ENCODE peak calls at places on chromosomes 12 and 14, in eight cellular contexts. S, C, Q, A, F, L, V and P are unnamed samples.
A peak's percentile ranks its signal among the peaks of the same experiment; 100 is the strongest.

GRCh38 chr12:2642176-2642892 is 152.4 kb upstream of the FKBP4 start:
- DNase-seq in S (no peak), C (no peak), Q (no peak), A (no peak), F (peak; percentile 0), L (peak; percentile 23), V (no peak), P (peak; percentile 21)

GRCh38 chr14:49768301-49769121 is 558 bp downstream of the KLHDC2 start:
- DNase-seq in S (no peak), C (peak; percentile 82), Q (peak; percentile 54), A (no peak), F (peak; percentile 55), L (peak; percentile 80), V (peak; percentile 39), P (peak; percentile 70)

GRCh38 chr12:633731-634130 is 29.5 kb downstream of the NINJ2 start:
- DNase-seq in S (no peak), C (no peak), Q (no peak), A (no peak), F (no peak), L (no peak), V (no peak), P (no peak)

GRCh38 chr12:37547611-37548010 is 769.0 kb upstream of the ALG10B start:
- DNase-seq in S (no peak), C (no peak), Q (no peak), A (no peak), F (no peak), L (peak; percentile 26), V (no peak), P (no peak)

GRCh38 chr14:77782202-77782601 is 17.7 kb upstream of the ADCK1 start:
- DNase-seq in S (no peak), C (no peak), Q (no peak), A (no peak), F (no peak), L (no peak), V (no peak), P (no peak)

GRCh38 chr12:103955811-103956514 is 9.7 kb upstream of the TDG start:
- DNase-seq in S (no peak), C (peak; percentile 20), Q (peak; percentile 17), A (no peak), F (no peak), L (no peak), V (no peak), P (no peak)

GRCh38 chr14:54712371-54712998 is 145.6 kb downstream of the SAMD4A start:
- DNase-seq in S (no peak), C (peak; percentile 44), Q (no peak), A (no peak), F (no peak), L (no peak), V (no peak), P (no peak)

GRCh38 chr12:98725481-98726247 is 80.6 kb downstream of the APAF1 start:
- DNase-seq in S (peak; percentile 74), C (peak; percentile 64), Q (peak; percentile 78), A (no peak), F (peak; percentile 62), L (no peak), V (peak; percentile 77), P (no peak)

GRCh38 chr14:68160779-68161546 is 341.4 kb downstream of the RAD51B start:
- DNase-seq in S (no peak), C (no peak), Q (no peak), A (no peak), F (no peak), L (no peak), V (no peak), P (no peak)

GRCh38 chr12:122155705-122156104 is 18.3 kb downstream of the IL31 start:
- DNase-seq in S (no peak), C (no peak), Q (no peak), A (no peak), F (no peak), L (no peak), V (no peak), P (no peak)

GRCh38 chr12:9273276-9273675 is 65.1 kb upstream of the PZP start:
- DNase-seq in S (no peak), C (peak; percentile 44), Q (no peak), A (no peak), F (no peak), L (no peak), V (no peak), P (no peak)

GRCh38 chr12:70920251-70920851 is at the start of gene PTPRR:
- DNase-seq in S (no peak), C (no peak), Q (peak; percentile 60), A (no peak), F (peak; percentile 77), L (peak; percentile 57), V (no peak), P (no peak)

GRCh38 chr14:89600950-89601826 is 184.2 kb upstream of the FOXN3 start:
- DNase-seq in S (no peak), C (peak; percentile 16), Q (no peak), A (no peak), F (no peak), L (no peak), V (no peak), P (no peak)

GRCh38 chr12:75481013-75481705 is 604 bp downstream of the GLIPR1 start:
- DNase-seq in S (no peak), C (peak; percentile 30), Q (no peak), A (no peak), F (no peak), L (no peak), V (no peak), P (no peak)

GRCh38 chr14:81529391-81529790 is 4.3 kb downstream of the SEL1L start:
- DNase-seq in S (no peak), C (no peak), Q (no peak), A (no peak), F (no peak), L (no peak), V (no peak), P (no peak)

GRCh38 chr12:52239767-52240166 is 6.7 kb downstream of the KRT7 start:
- DNase-seq in S (no peak), C (no peak), Q (peak; percentile 5), A (no peak), F (no peak), L (no peak), V (no peak), P (peak; percentile 14)

GRCh38 chr12:123696209-123696608 is 15.9 kb upstream of the ATP6V0A2 start:
- DNase-seq in S (no peak), C (no peak), Q (no peak), A (no peak), F (no peak), L (no peak), V (no peak), P (no peak)

GRCh38 chr14:94787655-94788054 is 17.7 kb upstream of the GSC start:
- DNase-seq in S (no peak), C (no peak), Q (no peak), A (no peak), F (no peak), L (no peak), V (no peak), P (no peak)

GRCh38 chr12:127811988-127812387 is 455.0 kb upstream of the TMEM132C start:
- DNase-seq in S (peak; percentile 84), C (no peak), Q (no peak), A (no peak), F (no peak), L (no peak), V (peak; percentile 72), P (no peak)